ENCODE peak calls at places on chromosome 4, in seven cellular contexts. One of them, this sample, is unnamed.

GRCh38 chr4:19678763-19679162 is 572.9 kb upstream of the SLIT2 start:
- DNase-seq in hepatocyte: no peak
- DNase-seq in lower leg skin: no peak
- DNase-seq in GM20000: no peak
- DNase-seq in HCT116: no peak
- DNase-seq in omental fat pad: no peak
- DNase-seq in B cell: no peak
- DNase-seq in this sample: no peak

GRCh38 chr4:11632488-11632887 is 203.8 kb upstream of the HS3ST1 start:
- DNase-seq in omental fat pad: no peak
- DNase-seq in HCT116: peak; percentile 95
- DNase-seq in hepatocyte: no peak
- DNase-seq in B cell: no peak
- DNase-seq in lower leg skin: no peak
- DNase-seq in GM20000: no peak
- DNase-seq in this sample: no peak

GRCh38 chr4:121140712-121141111 is 23.4 kb downstream of the TNIP3 start:
- DNase-seq in hepatocyte: no peak
- DNase-seq in omental fat pad: no peak
- DNase-seq in GM20000: no peak
- DNase-seq in B cell: no peak
- DNase-seq in HCT116: no peak
- DNase-seq in lower leg skin: no peak
- DNase-seq in this sample: no peak

GRCh38 chr4:85741421-85741820 is 266.5 kb downstream of the ARHGAP24 start:
- DNase-seq in omental fat pad: no peak
- DNase-seq in hepatocyte: no peak
- DNase-seq in GM20000: no peak
- DNase-seq in lower leg skin: no peak
- DNase-seq in HCT116: no peak
- DNase-seq in B cell: no peak
- DNase-seq in this sample: no peak

GRCh38 chr4:41879552-41879951 is 55.7 kb upstream of the TMEM33 start:
- DNase-seq in GM20000: no peak
- DNase-seq in HCT116: no peak
- DNase-seq in lower leg skin: no peak
- DNase-seq in hepatocyte: no peak
- DNase-seq in omental fat pad: no peak
- DNase-seq in B cell: no peak
- DNase-seq in this sample: no peak

GRCh38 chr4:108048157-108048556 is 58.5 kb downstream of the HADH start:
- DNase-seq in HCT116: no peak
- DNase-seq in B cell: no peak
- DNase-seq in lower leg skin: no peak
- DNase-seq in GM20000: no peak
- DNase-seq in omental fat pad: no peak
- DNase-seq in hepatocyte: no peak
- DNase-seq in this sample: no peak

GRCh38 chr4:78578674-78579430 is 27.3 kb downstream of the ANXA3 start:
- DNase-seq in HCT116: no peak
- DNase-seq in omental fat pad: no peak
- DNase-seq in lower leg skin: no peak
- DNase-seq in hepatocyte: no peak
- DNase-seq in B cell: no peak
- DNase-seq in GM20000: no peak
- DNase-seq in this sample: no peak

GRCh38 chr4:101086801-101087586 is 260.3 kb downstream of the PPP3CA start:
- DNase-seq in GM20000: no peak
- DNase-seq in B cell: no peak
- DNase-seq in omental fat pad: no peak
- DNase-seq in HCT116: no peak
- DNase-seq in hepatocyte: no peak
- DNase-seq in lower leg skin: no peak
- DNase-seq in this sample: no peak

GRCh38 chr4:31411606-31412005 is 691.4 kb downstream of the PCDH7 start:
- DNase-seq in GM20000: no peak
- DNase-seq in omental fat pad: no peak
- DNase-seq in hepatocyte: no peak
- DNase-seq in lower leg skin: no peak
- DNase-seq in B cell: no peak
- DNase-seq in HCT116: no peak
- DNase-seq in this sample: no peak

GRCh38 chr4:3338976-3339531 is 46.2 kb downstream of the RGS12 start:
- DNase-seq in GM20000: no peak
- DNase-seq in omental fat pad: no peak
- DNase-seq in lower leg skin: no peak
- DNase-seq in HCT116: no peak
- DNase-seq in hepatocyte: no peak
- DNase-seq in B cell: no peak
- DNase-seq in this sample: no peak

GRCh38 chr4:113445286-113445685 is 316.3 kb downstream of the CAMK2D start:
- DNase-seq in GM20000: no peak
- DNase-seq in hepatocyte: peak; percentile 32
- DNase-seq in omental fat pad: no peak
- DNase-seq in B cell: no peak
- DNase-seq in HCT116: no peak
- DNase-seq in lower leg skin: peak; percentile 87
- DNase-seq in this sample: no peak

GRCh38 chr4:2578106-2578505 is 41.7 kb downstream of the FAM193A start:
- DNase-seq in B cell: no peak
- DNase-seq in HCT116: no peak
- DNase-seq in lower leg skin: peak; percentile 25
- DNase-seq in GM20000: no peak
- DNase-seq in omental fat pad: no peak
- DNase-seq in hepatocyte: no peak
- DNase-seq in this sample: no peak

GRCh38 chr4:190018201-190018920 is 8.7 kb downstream of the FRG2 start:
- DNase-seq in lower leg skin: no peak
- DNase-seq in GM20000: no peak
- DNase-seq in HCT116: no peak
- DNase-seq in omental fat pad: no peak
- DNase-seq in B cell: no peak
- DNase-seq in hepatocyte: no peak
- DNase-seq in this sample: no peak

GRCh38 chr4:159317203-159317602 is 214.3 kb downstream of the RAPGEF2 start:
- DNase-seq in hepatocyte: peak; percentile 8
- DNase-seq in HCT116: no peak
- DNase-seq in GM20000: no peak
- DNase-seq in B cell: no peak
- DNase-seq in lower leg skin: no peak
- DNase-seq in omental fat pad: no peak
- DNase-seq in this sample: no peak

GRCh38 chr4:170198742-170199141 is 109.0 kb upstream of the AADAT start:
- DNase-seq in GM20000: no peak
- DNase-seq in lower leg skin: no peak
- DNase-seq in HCT116: peak; percentile 4
- DNase-seq in omental fat pad: no peak
- DNase-seq in hepatocyte: no peak
- DNase-seq in B cell: no peak
- DNase-seq in this sample: no peak

GRCh38 chr4:38330321-38330720 is 333.7 kb upstream of the KLF3 start:
- DNase-seq in GM20000: no peak
- DNase-seq in B cell: no peak
- DNase-seq in lower leg skin: no peak
- DNase-seq in HCT116: no peak
- DNase-seq in omental fat pad: no peak
- DNase-seq in hepatocyte: no peak
- DNase-seq in this sample: no peak

GRCh38 chr4:89468632-89469031 is 161.0 kb upstream of the GPRIN3 start:
- DNase-seq in hepatocyte: no peak
- DNase-seq in lower leg skin: no peak
- DNase-seq in HCT116: no peak
- DNase-seq in GM20000: no peak
- DNase-seq in B cell: no peak
- DNase-seq in omental fat pad: no peak
- DNase-seq in this sample: no peak

GRCh38 chr4:72442715-72443114 is 126.3 kb downstream of the ADAMTS3 start:
- DNase-seq in lower leg skin: no peak
- DNase-seq in omental fat pad: no peak
- DNase-seq in HCT116: no peak
- DNase-seq in B cell: no peak
- DNase-seq in hepatocyte: no peak
- DNase-seq in GM20000: no peak
- DNase-seq in this sample: no peak

GRCh38 chr4:8355864-8356565 is 84.5 kb downstream of the ACOX3 start:
- DNase-seq in hepatocyte: no peak
- DNase-seq in HCT116: no peak
- DNase-seq in omental fat pad: no peak
- DNase-seq in B cell: peak; percentile 11
- DNase-seq in lower leg skin: peak; percentile 43
- DNase-seq in GM20000: no peak
- DNase-seq in this sample: peak; percentile 17

GRCh38 chr4:121991968-121992367 is 40.1 kb upstream of the TRPC3 start:
- DNase-seq in omental fat pad: no peak
- DNase-seq in GM20000: no peak
- DNase-seq in HCT116: no peak
- DNase-seq in B cell: no peak
- DNase-seq in lower leg skin: no peak
- DNase-seq in hepatocyte: no peak
- DNase-seq in this sample: no peak

GRCh38 chr4:72896515-72896914 is 173.0 kb downstream of the COX18 start:
- DNase-seq in omental fat pad: no peak
- DNase-seq in GM20000: no peak
- DNase-seq in HCT116: no peak
- DNase-seq in hepatocyte: peak; percentile 46
- DNase-seq in B cell: no peak
- DNase-seq in lower leg skin: no peak
- DNase-seq in this sample: no peak

GRCh38 chr4:2217726-2218125 is 24.2 kb downstream of the HAUS3 start:
- DNase-seq in B cell: no peak
- DNase-seq in GM20000: no peak
- DNase-seq in HCT116: no peak
- DNase-seq in omental fat pad: no peak
- DNase-seq in lower leg skin: no peak
- DNase-seq in hepatocyte: no peak
- DNase-seq in this sample: no peak

GRCh38 chr4:136864580-136865185 is 667.6 kb downstream of the PCDH18 start:
- DNase-seq in HCT116: peak; percentile 69
- DNase-seq in GM20000: peak; percentile 24
- DNase-seq in hepatocyte: peak; percentile 85
- DNase-seq in B cell: no peak
- DNase-seq in lower leg skin: no peak
- DNase-seq in omental fat pad: no peak
- DNase-seq in this sample: no peak

GRCh38 chr4:8191136-8191747 is 7.8 kb upstream of the SH3TC1 start:
- DNase-seq in omental fat pad: no peak
- DNase-seq in B cell: peak; percentile 52
- DNase-seq in hepatocyte: no peak
- DNase-seq in GM20000: no peak
- DNase-seq in HCT116: peak; percentile 69
- DNase-seq in lower leg skin: no peak
- DNase-seq in this sample: no peak

DNA sequence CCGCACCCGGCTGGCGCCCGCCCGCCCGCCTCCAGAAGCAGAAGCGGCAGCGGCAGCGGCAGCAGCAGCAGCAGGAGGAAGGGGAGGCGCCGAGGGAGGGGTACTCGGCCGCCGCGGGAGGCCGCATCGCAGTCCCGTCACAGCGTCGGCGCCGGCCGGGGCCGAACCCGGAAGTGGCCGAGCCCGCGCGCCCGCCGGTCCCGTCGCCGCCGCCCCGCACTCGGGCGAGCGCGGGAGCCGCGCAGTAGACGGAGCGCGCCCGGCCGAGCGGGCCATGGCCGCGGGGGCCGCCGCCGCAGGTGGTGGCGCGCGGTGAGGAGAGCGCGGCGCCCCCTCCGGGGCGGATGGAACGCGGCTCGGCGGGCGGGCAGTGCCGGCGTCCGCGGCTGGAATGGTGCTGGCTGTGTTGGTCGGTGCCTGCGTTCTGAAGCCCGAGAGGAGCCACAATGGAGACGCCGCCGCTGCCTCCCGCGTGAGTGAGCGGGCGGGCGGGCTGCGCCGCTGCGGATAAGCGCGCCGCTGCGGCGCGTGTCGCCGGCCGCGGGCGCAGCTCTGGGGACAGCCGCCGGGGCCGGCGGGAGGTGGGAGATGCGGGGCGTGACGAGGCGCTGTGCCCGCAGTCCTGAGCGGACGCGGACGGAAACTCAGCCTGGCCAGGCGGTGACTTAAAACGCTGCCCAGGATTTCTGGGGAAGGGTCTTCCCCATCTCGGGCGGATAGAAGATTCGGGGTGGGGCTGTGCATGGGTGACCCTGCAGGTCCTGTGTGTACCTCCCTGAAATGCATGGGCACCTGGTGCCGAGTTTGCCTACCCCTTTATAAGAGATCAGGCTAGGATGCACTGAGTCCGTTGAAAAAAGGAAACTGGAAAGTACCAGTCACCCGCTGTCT is at the start of gene KLHL2:
- DNase-seq in B cell: peak; percentile 79
- DNase-seq in GM20000: peak; percentile 95
- DNase-seq in HCT116: no peak
- DNase-seq in hepatocyte: peak; percentile 91
- DNase-seq in lower leg skin: peak; percentile 93
- DNase-seq in omental fat pad: no peak
- DNase-seq in this sample: peak; percentile 89
- TF ChIP-seq CTCF in B cell: no peak
- TF ChIP-seq CTCF in GM20000: no peak
- TF ChIP-seq CTCF in HCT116: no peak
- TF ChIP-seq CTCF in hepatocyte: no peak
- TF ChIP-seq CTCF in lower leg skin: no peak
- TF ChIP-seq CTCF in omental fat pad: no peak
- TF ChIP-seq CTCF in this sample: no peak

DNA sequence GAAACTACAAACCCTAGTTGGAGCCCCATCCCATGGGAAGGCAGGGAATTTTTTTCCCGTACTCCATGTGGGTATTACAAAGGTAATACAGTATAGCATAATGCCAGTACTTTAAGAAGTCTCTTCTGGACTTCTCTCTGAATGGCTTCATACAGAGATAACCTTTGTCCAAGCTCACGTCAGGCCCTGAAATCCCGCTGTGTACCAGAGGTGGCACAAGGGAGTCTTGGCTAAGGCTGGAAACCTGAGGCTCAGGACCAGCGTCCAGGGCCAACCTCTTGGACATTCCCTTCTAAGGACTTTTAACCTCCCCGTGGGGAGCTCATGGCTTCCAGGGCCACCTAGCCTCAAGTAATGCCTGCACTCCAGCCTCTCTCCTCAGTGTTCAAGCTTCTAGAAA is 338.9 kb upstream of the FAM241A start:
- DNase-seq in GM20000: no peak
- DNase-seq in lower leg skin: no peak
- DNase-seq in hepatocyte: peak; percentile 50
- DNase-seq in HCT116: peak; percentile 46
- DNase-seq in omental fat pad: no peak
- DNase-seq in B cell: no peak
- DNase-seq in this sample: no peak
- TF ChIP-seq CTCF in GM20000: no peak
- TF ChIP-seq CTCF in lower leg skin: no peak
- TF ChIP-seq CTCF in hepatocyte: no peak
- TF ChIP-seq CTCF in HCT116: no peak
- TF ChIP-seq CTCF in omental fat pad: no peak
- TF ChIP-seq CTCF in B cell: no peak
- TF ChIP-seq CTCF in this sample: no peak

GRCh38 chr4:148300877-148301276 is 141.3 kb downstream of the NR3C2 start:
- DNase-seq in B cell: no peak
- DNase-seq in GM20000: no peak
- DNase-seq in HCT116: peak; percentile 22
- DNase-seq in lower leg skin: no peak
- DNase-seq in hepatocyte: no peak
- DNase-seq in omental fat pad: no peak
- DNase-seq in this sample: no peak
- TF ChIP-seq CTCF in B cell: no peak
- TF ChIP-seq CTCF in GM20000: no peak
- TF ChIP-seq CTCF in HCT116: no peak
- TF ChIP-seq CTCF in lower leg skin: no peak
- TF ChIP-seq CTCF in hepatocyte: no peak
- TF ChIP-seq CTCF in omental fat pad: no peak
- TF ChIP-seq CTCF in this sample: no peak

GRCh38 chr4:25837107-25837506 is 25.7 kb downstream of the SEL1L3 start:
- DNase-seq in GM20000: no peak
- DNase-seq in hepatocyte: no peak
- DNase-seq in lower leg skin: no peak
- DNase-seq in B cell: no peak
- DNase-seq in HCT116: no peak
- DNase-seq in omental fat pad: no peak
- DNase-seq in this sample: no peak
- TF ChIP-seq CTCF in GM20000: no peak
- TF ChIP-seq CTCF in hepatocyte: no peak
- TF ChIP-seq CTCF in lower leg skin: no peak
- TF ChIP-seq CTCF in B cell: no peak
- TF ChIP-seq CTCF in HCT116: no peak
- TF ChIP-seq CTCF in omental fat pad: no peak
- TF ChIP-seq CTCF in this sample: no peak